ENCODE peak calls at places on chromosome 18, in seven cellular contexts. Y, U, S, I, C, Z and X are unnamed samples.

GRCh38 chr18:21820035-21820810 is 79.6 kb downstream of the MIB1 start:
- DNase-seq in U (peak), Z (no peak), C (peak), S (no peak), I (no peak), Y (peak), X (peak)

GRCh38 chr18:12366794-12367193 is 10.2 kb downstream of the AFG3L2 start:
- DNase-seq in Y (no peak), C (no peak), S (no peak), U (no peak), Z (no peak), I (no peak), X (no peak)

GRCh38 chr18:58649966-58650816 is 21.1 kb upstream of the MALT1 start:
- DNase-seq in S (no peak), I (no peak), U (no peak), Z (peak), Y (no peak), C (no peak), X (no peak)

GRCh38 chr18:5296706-5297320 is 1.3 kb upstream of the ZBTB14 start:
- DNase-seq in Y (peak), C (peak), U (peak), S (peak), Z (peak), I (peak), X (peak)

GRCh38 chr18:79523221-79523737 is 127.5 kb downstream of the NFATC1 start:
- DNase-seq in I (no peak), S (no peak), C (no peak), Y (no peak), Z (peak), U (no peak), X (no peak)

GRCh38 chr18:21914739-21915319 is 174.2 kb downstream of the MIB1 start:
- DNase-seq in Y (peak), U (peak), C (peak), Z (no peak), I (no peak), S (no peak), X (peak)

GRCh38 chr18:67104700-67105284 is 411.7 kb downstream of the DSEL start:
- DNase-seq in I (peak), S (no peak), Y (peak), C (peak), U (peak), Z (peak), X (peak)

GRCh38 chr18:55362303-55362702 is 225.7 kb downstream of the TCF4 start:
- DNase-seq in Z (no peak), C (no peak), S (no peak), I (no peak), Y (no peak), U (no peak), X (no peak)

GRCh38 chr18:38932752-38933151 is 1367.2 kb upstream of the CELF4 start:
- DNase-seq in S (no peak), C (no peak), Z (no peak), I (no peak), U (no peak), Y (no peak), X (no peak)

GRCh38 chr18:46341989-46342525 is 237.9 kb downstream of the HAUS1 start:
- DNase-seq in S (no peak), Y (no peak), Z (no peak), I (no peak), U (no peak), C (no peak), X (no peak)

GRCh38 chr18:63236990-63237389 is 82.6 kb downstream of the BCL2 start:
- DNase-seq in S (no peak), U (no peak), Z (no peak), I (no peak), C (peak), Y (no peak), X (no peak)

GRCh38 chr18:74496508-74497307 is 545 bp downstream of the CNDP2 start:
- DNase-seq in S (no peak), U (peak), C (peak), Y (peak), I (no peak), Z (peak), X (peak)

GRCh38 chr18:59063300-59063895 is 76.3 kb upstream of the SEC11C start:
- DNase-seq in U (no peak), S (no peak), I (no peak), Y (no peak), C (no peak), Z (no peak), X (no peak)

GRCh38 chr18:80033181-80034067 is 810 bp upstream of the RBFA start:
- DNase-seq in U (peak), C (peak), I (peak), Z (peak), S (peak), Y (peak), X (peak)

GRCh38 chr18:47758000-47758399 is 172.5 kb downstream of the SMAD2 start:
- DNase-seq in Z (no peak), C (peak), I (no peak), Y (no peak), U (no peak), S (no peak), X (no peak)
- TF ChIP-seq CTCF in Z (peak), C (peak), I (peak), Y (peak), U (no peak), S (peak), X (no peak)

DNA sequence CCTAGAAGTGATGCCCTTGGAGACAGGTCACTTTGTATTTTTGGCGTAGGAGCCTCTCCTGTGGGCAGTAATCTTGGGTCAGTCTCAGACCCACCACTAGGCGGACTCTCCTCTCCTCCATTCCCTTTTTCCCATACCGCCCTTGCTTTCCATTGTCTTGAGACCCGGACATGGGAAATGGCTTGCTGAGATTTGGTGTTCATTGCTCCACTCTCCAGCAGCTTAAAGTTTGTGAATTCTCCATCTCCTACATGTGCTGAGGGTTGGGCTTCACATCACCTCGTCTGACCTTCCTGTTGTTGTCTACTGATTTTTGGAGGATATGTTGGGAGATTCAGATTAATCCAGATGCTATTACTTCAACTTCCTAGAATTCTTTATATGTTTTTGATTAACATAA is 159.2 kb upstream of the RAB12 start:
- DNase-seq in I (peak), C (peak), U (peak), Z (no peak), S (no peak), Y (peak), X (no peak)
- TF ChIP-seq CTCF in I (peak), C (peak), U (peak), Z (peak), S (peak), Y (peak), X (peak)

GRCh38 chr18:23077493-23078256 is 57.6 kb upstream of the CABLES1 start:
- DNase-seq in U (peak), Y (peak), S (no peak), I (no peak), C (peak), Z (peak), X (no peak)
- TF ChIP-seq CTCF in U (peak), Y (peak), S (peak), I (peak), C (peak), Z (no peak), X (no peak)

GRCh38 chr18:9053814-9054213 is 48.7 kb upstream of the NDUFV2 start:
- DNase-seq in Z (no peak), Y (no peak), C (no peak), S (no peak), I (no peak), U (no peak), X (no peak)

GRCh38 chr18:9058426-9058825 is 44.1 kb upstream of the NDUFV2 start:
- DNase-seq in Y (peak), S (no peak), I (no peak), C (no peak), U (no peak), Z (no peak), X (peak)

GRCh38 chr18:9055626-9056025 is 46.9 kb upstream of the NDUFV2 start:
- DNase-seq in U (no peak), I (no peak), Z (no peak), S (no peak), Y (no peak), C (no peak), X (no peak)

GRCh38 chr18:9057646-9058045 is 44.9 kb upstream of the NDUFV2 start:
- DNase-seq in S (no peak), C (no peak), I (no peak), Z (no peak), U (no peak), Y (no peak), X (no peak)

GRCh38 chr18:9055185-9055584 is 47.3 kb upstream of the NDUFV2 start:
- DNase-seq in U (peak), Z (no peak), I (no peak), C (peak), Y (peak), S (no peak), X (peak)
- TF ChIP-seq CTCF in U (peak), Z (no peak), I (no peak), C (peak), Y (peak), S (peak), X (no peak)

GRCh38 chr18:11308499-11308898 is 159.1 kb upstream of the PIEZO2 start:
- DNase-seq in I (no peak), U (no peak), S (no peak), C (peak), Z (no peak), Y (peak), X (peak)

GRCh38 chr18:11305507-11305906 is 156.1 kb upstream of the PIEZO2 start:
- DNase-seq in Z (no peak), U (no peak), Y (no peak), S (no peak), I (no peak), C (no peak), X (no peak)

GRCh38 chr18:11307716-11308115 is 158.3 kb upstream of the PIEZO2 start:
- DNase-seq in Z (no peak), S (no peak), C (no peak), Y (no peak), U (no peak), I (no peak), X (no peak)

GRCh38 chr18:11310476-11311086 is 161.2 kb upstream of the PIEZO2 start:
- DNase-seq in Z (peak), U (peak), Y (peak), S (no peak), I (peak), C (peak), X (no peak)

DNA sequence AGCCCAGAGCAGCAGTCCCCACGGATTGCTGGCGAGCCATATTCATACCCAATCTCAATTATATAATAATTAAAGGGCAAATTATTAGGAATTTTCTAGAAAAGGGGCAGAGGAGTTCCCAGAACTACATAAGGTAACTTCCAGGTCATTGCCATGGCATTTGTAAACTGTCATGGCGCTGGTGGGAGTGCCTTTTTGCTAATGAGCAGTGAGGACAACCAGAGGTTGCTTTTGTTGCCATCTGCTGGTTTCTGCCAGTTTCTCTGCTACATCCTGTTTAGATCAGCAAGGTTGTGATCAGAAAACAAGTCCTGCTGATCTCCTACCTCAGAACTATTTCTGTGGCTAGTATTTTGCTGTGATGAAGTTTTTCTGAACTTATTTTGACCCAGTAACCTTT is 159.8 kb upstream of the PIEZO2 start:
- DNase-seq in S (no peak), Y (peak), Z (no peak), C (peak), I (no peak), U (peak), X (no peak)
- TF ChIP-seq CTCF in S (peak), Y (peak), Z (no peak), C (peak), I (peak), U (no peak), X (peak)